ENCODE peak calls at places on chromosomes 3 and 15, in five cellular contexts. G is cardiac muscle cell, B is uterus, O is OCI-LY7, E is BJ. A is an unnamed sample.

GRCh38 chr15:65816441-65816840 is 24.3 kb upstream of the DENND4A start:
- DNase-seq in G (no peak), B (no peak), O (no peak), E (no peak), A (no peak)

GRCh38 chr15:75640483-75641175 is 605 bp upstream of the IMP3 start:
- DNase-seq in G (peak; percentile 69), B (no peak), O (peak; percentile 83), E (no peak), A (no peak)

GRCh38 chr3:119600732-119601131 is 3.0 kb downstream of the PLA1A start:
- DNase-seq in G (no peak), B (no peak), O (peak; percentile 18), E (no peak), A (no peak)

GRCh38 chr15:45891766-45892165 is 256.9 kb downstream of the SQOR start:
- DNase-seq in G (no peak), B (peak; percentile 69), O (no peak), E (peak; percentile 66), A (peak; percentile 25)

GRCh38 chr15:76678766-76679165 is 226.4 kb downstream of the SCAPER start:
- DNase-seq in G (no peak), B (no peak), O (no peak), E (peak; percentile 5), A (peak; percentile 69)

GRCh38 chr3:120147072-120147871 is 53.0 kb upstream of the GSK3B start:
- DNase-seq in G (no peak), B (no peak), O (peak; percentile 54), E (no peak), A (no peak)

GRCh38 chr15:78533331-78533730 is 6.9 kb upstream of the PSMA4 start:
- DNase-seq in G (no peak), B (no peak), O (no peak), E (no peak), A (no peak)

GRCh38 chr15:90654233-90655124 is 62.7 kb upstream of the BLM start:
- DNase-seq in G (peak; percentile 11), B (no peak), O (no peak), E (no peak), A (no peak)

GRCh38 chr3:64353256-64353655 is 128.0 kb upstream of the PRICKLE2 start:
- DNase-seq in G (peak; percentile 39), B (no peak), O (no peak), E (no peak), A (no peak)

GRCh38 chr15:50145451-50145872 is 26.4 kb upstream of the ATP8B4 start:
- DNase-seq in G (peak; percentile 91), B (peak; percentile 31), O (peak; percentile 60), E (no peak), A (no peak)

GRCh38 chr3:174440350-174440716 is 418.8 kb upstream of the NAALADL2 start:
- DNase-seq in G (peak; percentile 76), B (peak; percentile 36), O (peak; percentile 10), E (no peak), A (peak; percentile 36)

GRCh38 chr3:113241292-113242033 is 30.1 kb downstream of the BOC start:
- DNase-seq in G (peak; percentile 49), B (peak; percentile 53), O (no peak), E (no peak), A (no peak)

GRCh38 chr3:129611812-129612349 is 5.4 kb upstream of the PLXND1 start:
- DNase-seq in G (peak; percentile 53), B (no peak), O (no peak), E (no peak), A (no peak)

GRCh38 chr15:25844542-25844941 is 18.6 kb downstream of the ATP10A start:
- DNase-seq in G (no peak), B (no peak), O (no peak), E (no peak), A (no peak)

GRCh38 chr3:189372205-189372764 is 200.5 kb downstream of the TPRG1 start:
- DNase-seq in G (no peak), B (no peak), O (no peak), E (no peak), A (no peak)

GRCh38 chr3:24686764-24687163 is 192.1 kb upstream of the THRB start:
- DNase-seq in G (peak; percentile 72), B (no peak), O (no peak), E (no peak), A (no peak)

GRCh38 chr3:155018621-155019330 is 61.3 kb upstream of the MME start:
- DNase-seq in G (peak; percentile 28), B (no peak), O (peak; percentile 19), E (no peak), A (peak; percentile 15)

GRCh38 chr3:135918600-135918999 is 46.9 kb upstream of the PPP2R3A start:
- DNase-seq in G (peak; percentile 63), B (no peak), O (no peak), E (no peak), A (no peak)

GRCh38 chr15:28098766-28099554 is at the start of gene OCA2:
- DNase-seq in G (peak; percentile 47), B (no peak), O (no peak), E (peak; percentile 9), A (no peak)

GRCh38 chr15:100383302-100384107 is 41.7 kb upstream of the ADAMTS17 start:
- DNase-seq in G (peak; percentile 52), B (peak; percentile 18), O (peak; percentile 17), E (no peak), A (no peak)

GRCh38 chr3:195903950-195904290 is 4.4 kb downstream of the TNK2 start:
- DNase-seq in G (no peak), B (no peak), O (no peak), E (no peak), A (no peak)

GRCh38 chr3:194162070-194162678 is 26.2 kb downstream of the HES1 start:
- DNase-seq in G (no peak), B (no peak), O (no peak), E (no peak), A (no peak)

GRCh38 chr15:34357653-34358052 is 9.3 kb downstream of the LPCAT4 start:
- DNase-seq in G (no peak), B (no peak), O (no peak), E (no peak), A (no peak)

GRCh38 chr15:68379759-68380290 is 52.1 kb downstream of the ITGA11 start:
- DNase-seq in G (peak; percentile 38), B (peak; percentile 7), O (peak; percentile 22), E (no peak), A (no peak)

GRCh38 chr15:45762726-45763125 is 127.9 kb downstream of the SQOR start:
- DNase-seq in G (no peak), B (no peak), O (no peak), E (no peak), A (no peak)

GRCh38 chr3:17140670-17141505 is 256.1 kb downstream of the PLCL2 start:
- DNase-seq in G (peak; percentile 12), B (no peak), O (peak; percentile 14), E (no peak), A (no peak)

GRCh38 chr15:85422607-85423006 is 42.2 kb downstream of the AKAP13 start:
- DNase-seq in G (no peak), B (no peak), O (no peak), E (no peak), A (no peak)

GRCh38 chr3:157436583-157437300 is at the start of gene PTX3:
- DNase-seq in G (peak; percentile 95), B (peak; percentile 23), O (no peak), E (peak; percentile 46), A (peak; percentile 52)

GRCh38 chr15:91890614-91891013 is 37.1 kb downstream of the SLCO3A1 start:
- DNase-seq in G (peak; percentile 12), B (no peak), O (no peak), E (no peak), A (no peak)

GRCh38 chr15:23686466-23687142 is 501 bp downstream of the NDN start:
- DNase-seq in G (peak; percentile 11), B (no peak), O (no peak), E (no peak), A (no peak)

GRCh38 chr3:150759947-150760346 is 3.0 kb downstream of the SIAH2 start:
- DNase-seq in G (no peak), B (no peak), O (no peak), E (no peak), A (no peak)

DNA sequence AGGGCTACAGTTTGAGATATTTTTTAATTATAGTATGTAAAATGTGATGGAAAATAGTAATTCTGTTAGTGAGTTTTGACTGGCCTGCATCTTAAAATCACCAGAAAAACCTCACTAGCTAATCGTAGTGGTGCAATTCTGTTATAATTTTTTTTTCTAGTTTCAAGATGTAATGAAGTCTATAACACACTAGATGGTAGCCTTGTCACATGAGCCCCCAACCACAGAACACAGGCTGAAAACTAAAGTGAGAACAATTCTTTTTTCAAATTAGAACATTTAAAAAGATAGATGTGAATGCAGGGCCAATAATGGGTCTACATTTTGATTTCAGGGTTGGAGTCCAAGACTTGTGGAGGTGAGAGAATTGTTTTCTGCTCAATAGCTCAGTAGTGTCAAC is 83.3 kb upstream of the KCNH8 start:
- DNase-seq in G (peak; percentile 13), B (no peak), O (peak; percentile 36), E (no peak), A (no peak)
- TF ChIP-seq CTCF in G (peak; percentile 5), B (no peak), O (peak; percentile 83), E (no peak), A (peak; percentile 47)

DNA sequence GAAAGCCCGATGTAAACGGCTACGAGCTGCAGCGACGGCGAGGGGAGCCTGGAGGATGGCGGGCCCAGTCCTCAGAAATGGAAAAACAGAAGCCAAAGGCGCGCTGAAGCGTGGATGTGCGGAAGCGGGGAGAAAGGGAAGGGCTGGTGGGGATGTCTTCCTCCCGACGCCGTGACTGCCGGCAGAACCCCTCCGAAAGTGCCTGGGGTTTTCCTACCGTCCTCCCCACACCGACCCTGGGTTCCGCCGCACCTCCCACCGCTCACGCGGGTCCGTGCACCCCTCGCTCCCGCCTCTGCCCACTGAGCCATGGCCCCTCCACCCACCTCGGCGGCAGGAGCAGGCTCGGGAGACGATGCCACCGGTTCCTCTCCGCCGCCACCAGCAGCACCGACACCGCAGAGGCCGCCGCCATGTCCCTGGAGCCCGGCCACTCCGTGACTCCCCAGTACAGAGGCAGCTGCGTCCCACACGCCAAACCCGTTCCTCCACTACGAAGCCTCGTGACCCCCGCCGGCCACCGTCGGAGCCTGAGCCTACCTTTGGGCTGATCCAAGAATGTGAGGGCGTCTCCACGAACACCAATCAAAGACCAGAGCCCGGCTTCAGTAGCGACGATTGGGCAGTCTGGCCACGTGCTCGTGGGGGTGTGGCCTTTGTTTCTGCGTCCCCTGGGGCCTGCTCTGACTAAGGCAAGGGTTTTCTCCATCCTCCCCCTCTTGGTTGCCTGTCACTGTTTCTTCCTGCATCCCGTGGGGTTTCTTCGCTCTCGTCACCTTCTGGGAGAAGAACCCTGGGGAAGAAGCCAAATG is at the start of gene MCCC1:
- DNase-seq in G (peak; percentile 99), B (peak; percentile 98), O (peak; percentile 99), E (peak; percentile 94), A (peak; percentile 91)
- TF ChIP-seq CTCF in G (no peak), B (no peak), O (no peak), E (no peak), A (no peak)

GRCh38 chr3:10707089-10707983 is 108.7 kb upstream of the SLC6A11 start:
- DNase-seq in G (no peak), B (no peak), O (no peak), E (no peak), A (no peak)
- TF ChIP-seq CTCF in G (no peak), B (no peak), O (no peak), E (no peak), A (no peak)

DNA sequence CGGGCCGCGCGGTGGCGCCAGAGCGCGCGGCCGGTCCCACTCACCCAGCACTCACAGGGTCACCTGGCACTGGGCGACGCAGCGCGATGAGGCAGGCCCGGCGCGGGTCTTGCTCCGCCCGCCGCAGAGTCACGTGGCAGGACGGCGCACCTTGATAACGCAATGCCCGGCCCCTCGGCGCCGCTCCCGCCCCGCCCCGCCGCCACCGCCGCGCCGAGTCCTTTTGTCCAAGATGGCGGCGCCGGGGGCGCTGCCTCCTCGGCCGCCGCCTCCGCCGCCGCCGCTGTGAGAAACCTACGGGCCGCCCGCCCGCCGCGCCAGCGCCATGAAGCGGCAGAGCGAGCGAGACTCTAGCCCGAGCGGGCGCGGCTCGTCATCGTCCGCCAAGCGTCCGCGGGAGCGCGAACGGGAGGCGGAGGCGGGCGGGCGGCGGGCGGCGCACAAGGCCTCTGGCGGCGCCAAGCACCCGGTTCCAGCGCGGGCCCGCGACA is at the start of gene RBM15B:
- DNase-seq in G (peak; percentile 98), B (peak; percentile 97), O (peak; percentile 98), E (peak; percentile 65), A (peak; percentile 41)
- TF ChIP-seq CTCF in G (peak; percentile 85), B (peak; percentile 91), O (peak; percentile 40), E (peak; percentile 90), A (peak; percentile 70)

A was measured in epithelial cell of proximal tubule.